ENCODE peak calls at places on chromosome 5, in ten cellular contexts. One of them, this sample, is unnamed.
A peak's percentile ranks its signal among the peaks of the same experiment; 100 is the strongest.

GRCh38 chr5:91443028-91443427 is 59.9 kb upstream of the ARRDC3 start:
- DNase-seq in astrocyte of the spinal cord: peak; percentile 73
- DNase-seq in tibial nerve: no peak
- DNase-seq in astrocyte: peak; percentile 90
- DNase-seq in heart right ventricle: no peak
- DNase-seq in lower leg skin: no peak
- DNase-seq in cardiac muscle cell: no peak
- DNase-seq in cardiac fibroblast: peak; percentile 62
- DNase-seq in foreskin fibroblast: peak; percentile 89
- DNase-seq in GM23338: no peak
- DNase-seq in this sample: no peak

GRCh38 chr5:118791986-118792734 is 196.2 kb downstream of the DTWD2 start:
- DNase-seq in astrocyte: peak; percentile 64
- DNase-seq in GM23338: peak; percentile 86
- DNase-seq in foreskin fibroblast: peak; percentile 76
- DNase-seq in cardiac fibroblast: peak; percentile 80
- DNase-seq in cardiac muscle cell: peak; percentile 76
- DNase-seq in heart right ventricle: no peak
- DNase-seq in tibial nerve: peak; percentile 62
- DNase-seq in lower leg skin: peak; percentile 30
- DNase-seq in astrocyte of the spinal cord: peak; percentile 84
- DNase-seq in this sample: peak; percentile 91

GRCh38 chr5:23025604-23026003 is 172.5 kb upstream of the CDH12 start:
- DNase-seq in tibial nerve: no peak
- DNase-seq in heart right ventricle: no peak
- DNase-seq in foreskin fibroblast: no peak
- DNase-seq in cardiac muscle cell: no peak
- DNase-seq in astrocyte of the spinal cord: no peak
- DNase-seq in GM23338: no peak
- DNase-seq in cardiac fibroblast: no peak
- DNase-seq in astrocyte: no peak
- DNase-seq in lower leg skin: no peak
- DNase-seq in this sample: no peak

GRCh38 chr5:77546-77945 is 14.4 kb upstream of the PLEKHG4B start:
- DNase-seq in foreskin fibroblast: no peak
- DNase-seq in heart right ventricle: no peak
- DNase-seq in cardiac muscle cell: no peak
- DNase-seq in lower leg skin: no peak
- DNase-seq in GM23338: no peak
- DNase-seq in tibial nerve: no peak
- DNase-seq in cardiac fibroblast: no peak
- DNase-seq in astrocyte of the spinal cord: no peak
- DNase-seq in astrocyte: no peak
- DNase-seq in this sample: no peak

GRCh38 chr5:179240561-179240960 is 104.7 kb downstream of the ADAMTS2 start:
- DNase-seq in cardiac muscle cell: no peak
- DNase-seq in cardiac fibroblast: no peak
- DNase-seq in tibial nerve: no peak
- DNase-seq in GM23338: no peak
- DNase-seq in astrocyte: no peak
- DNase-seq in foreskin fibroblast: no peak
- DNase-seq in heart right ventricle: no peak
- DNase-seq in astrocyte of the spinal cord: no peak
- DNase-seq in lower leg skin: no peak
- DNase-seq in this sample: no peak

GRCh38 chr5:74798977-74799911 is 32.2 kb downstream of the NSA2 start:
- DNase-seq in astrocyte: peak; percentile 30
- DNase-seq in GM23338: no peak
- DNase-seq in cardiac fibroblast: no peak
- DNase-seq in cardiac muscle cell: no peak
- DNase-seq in foreskin fibroblast: peak; percentile 51
- DNase-seq in astrocyte of the spinal cord: peak; percentile 22
- DNase-seq in tibial nerve: no peak
- DNase-seq in heart right ventricle: no peak
- DNase-seq in lower leg skin: no peak
- DNase-seq in this sample: peak; percentile 5

GRCh38 chr5:36066001-36066539 is 612 bp downstream of the UGT3A2 start:
- DNase-seq in foreskin fibroblast: no peak
- DNase-seq in tibial nerve: no peak
- DNase-seq in astrocyte: no peak
- DNase-seq in lower leg skin: no peak
- DNase-seq in cardiac muscle cell: no peak
- DNase-seq in GM23338: no peak
- DNase-seq in cardiac fibroblast: no peak
- DNase-seq in heart right ventricle: no peak
- DNase-seq in astrocyte of the spinal cord: no peak
- DNase-seq in this sample: no peak

GRCh38 chr5:6820851-6821479 is 107.7 kb downstream of the TENT4A start:
- DNase-seq in astrocyte: no peak
- DNase-seq in astrocyte of the spinal cord: peak; percentile 6
- DNase-seq in lower leg skin: no peak
- DNase-seq in foreskin fibroblast: peak; percentile 17
- DNase-seq in cardiac fibroblast: peak; percentile 32
- DNase-seq in GM23338: peak; percentile 80
- DNase-seq in cardiac muscle cell: peak; percentile 50
- DNase-seq in heart right ventricle: no peak
- DNase-seq in tibial nerve: no peak
- DNase-seq in this sample: peak; percentile 20

GRCh38 chr5:84383816-84384603 is 670 bp downstream of the EDIL3 start:
- DNase-seq in astrocyte of the spinal cord: peak; percentile 65
- DNase-seq in cardiac muscle cell: peak; percentile 50
- DNase-seq in lower leg skin: no peak
- DNase-seq in tibial nerve: peak; percentile 5
- DNase-seq in heart right ventricle: peak; percentile 15
- DNase-seq in astrocyte: peak; percentile 60
- DNase-seq in GM23338: peak; percentile 94
- DNase-seq in foreskin fibroblast: peak; percentile 53
- DNase-seq in cardiac fibroblast: peak; percentile 72
- DNase-seq in this sample: peak; percentile 63

GRCh38 chr5:67085616-67086015 is 111.0 kb downstream of the CD180 start:
- DNase-seq in astrocyte of the spinal cord: no peak
- DNase-seq in heart right ventricle: no peak
- DNase-seq in cardiac muscle cell: no peak
- DNase-seq in foreskin fibroblast: no peak
- DNase-seq in lower leg skin: no peak
- DNase-seq in tibial nerve: no peak
- DNase-seq in GM23338: no peak
- DNase-seq in cardiac fibroblast: no peak
- DNase-seq in astrocyte: no peak
- DNase-seq in this sample: no peak

GRCh38 chr5:83337453-83338035 is 134.0 kb upstream of the VCAN start:
- DNase-seq in tibial nerve: no peak
- DNase-seq in astrocyte: peak; percentile 12
- DNase-seq in lower leg skin: no peak
- DNase-seq in heart right ventricle: no peak
- DNase-seq in cardiac fibroblast: peak; percentile 43
- DNase-seq in cardiac muscle cell: no peak
- DNase-seq in GM23338: no peak
- DNase-seq in foreskin fibroblast: no peak
- DNase-seq in astrocyte of the spinal cord: no peak
- DNase-seq in this sample: no peak

GRCh38 chr5:79107020-79107796 is 4.4 kb upstream of the BHMT start:
- DNase-seq in heart right ventricle: no peak
- DNase-seq in cardiac muscle cell: no peak
- DNase-seq in cardiac fibroblast: peak; percentile 9
- DNase-seq in astrocyte: peak; percentile 19
- DNase-seq in GM23338: no peak
- DNase-seq in foreskin fibroblast: peak; percentile 62
- DNase-seq in tibial nerve: no peak
- DNase-seq in astrocyte of the spinal cord: no peak
- DNase-seq in lower leg skin: no peak
- DNase-seq in this sample: peak; percentile 20

GRCh38 chr5:50836356-50836755 is 169.9 kb downstream of the PARP8 start:
- DNase-seq in tibial nerve: no peak
- DNase-seq in lower leg skin: no peak
- DNase-seq in foreskin fibroblast: no peak
- DNase-seq in cardiac muscle cell: no peak
- DNase-seq in cardiac fibroblast: no peak
- DNase-seq in astrocyte: no peak
- DNase-seq in heart right ventricle: no peak
- DNase-seq in GM23338: no peak
- DNase-seq in astrocyte of the spinal cord: no peak
- DNase-seq in this sample: no peak

GRCh38 chr5:9431151-9431495 is 114.8 kb downstream of the SEMA5A start:
- DNase-seq in cardiac muscle cell: no peak
- DNase-seq in lower leg skin: no peak
- DNase-seq in heart right ventricle: no peak
- DNase-seq in astrocyte of the spinal cord: no peak
- DNase-seq in foreskin fibroblast: no peak
- DNase-seq in GM23338: no peak
- DNase-seq in astrocyte: no peak
- DNase-seq in tibial nerve: no peak
- DNase-seq in cardiac fibroblast: no peak
- DNase-seq in this sample: no peak

GRCh38 chr5:9431496-9432258 is 114.2 kb downstream of the SEMA5A start:
- DNase-seq in lower leg skin: no peak
- DNase-seq in foreskin fibroblast: peak; percentile 59
- DNase-seq in tibial nerve: no peak
- DNase-seq in cardiac muscle cell: peak; percentile 30
- DNase-seq in GM23338: peak; percentile 34
- DNase-seq in astrocyte: peak; percentile 30
- DNase-seq in astrocyte of the spinal cord: no peak
- DNase-seq in heart right ventricle: no peak
- DNase-seq in cardiac fibroblast: peak; percentile 21
- DNase-seq in this sample: peak; percentile 24

GRCh38 chr5:9429691-9430215 is 116.1 kb downstream of the SEMA5A start:
- DNase-seq in lower leg skin: no peak
- DNase-seq in astrocyte of the spinal cord: no peak
- DNase-seq in heart right ventricle: no peak
- DNase-seq in GM23338: no peak
- DNase-seq in cardiac fibroblast: no peak
- DNase-seq in tibial nerve: no peak
- DNase-seq in foreskin fibroblast: no peak
- DNase-seq in cardiac muscle cell: no peak
- DNase-seq in astrocyte: no peak
- DNase-seq in this sample: no peak

GRCh38 chr5:9428272-9428671 is 117.6 kb downstream of the SEMA5A start:
- DNase-seq in astrocyte: no peak
- DNase-seq in lower leg skin: no peak
- DNase-seq in heart right ventricle: no peak
- DNase-seq in cardiac muscle cell: no peak
- DNase-seq in tibial nerve: no peak
- DNase-seq in GM23338: no peak
- DNase-seq in astrocyte of the spinal cord: no peak
- DNase-seq in foreskin fibroblast: no peak
- DNase-seq in cardiac fibroblast: no peak
- DNase-seq in this sample: no peak

GRCh38 chr5:9430306-9430705 is 115.6 kb downstream of the SEMA5A start:
- DNase-seq in cardiac muscle cell: no peak
- DNase-seq in astrocyte of the spinal cord: no peak
- DNase-seq in heart right ventricle: no peak
- DNase-seq in GM23338: no peak
- DNase-seq in tibial nerve: no peak
- DNase-seq in foreskin fibroblast: peak; percentile 69
- DNase-seq in lower leg skin: no peak
- DNase-seq in astrocyte: no peak
- DNase-seq in cardiac fibroblast: no peak
- DNase-seq in this sample: no peak
- TF ChIP-seq CTCF in cardiac muscle cell: no peak
- TF ChIP-seq CTCF in astrocyte of the spinal cord: no peak
- TF ChIP-seq CTCF in heart right ventricle: no peak
- TF ChIP-seq CTCF in GM23338: no peak
- TF ChIP-seq CTCF in tibial nerve: no peak
- TF ChIP-seq CTCF in foreskin fibroblast: no peak
- TF ChIP-seq CTCF in lower leg skin: no peak
- TF ChIP-seq CTCF in astrocyte: no peak
- TF ChIP-seq CTCF in cardiac fibroblast: no peak
- TF ChIP-seq CTCF in this sample: no peak

GRCh38 chr5:154709368-154710305 is 45.5 kb upstream of the LARP1 start:
- DNase-seq in lower leg skin: no peak
- DNase-seq in astrocyte of the spinal cord: no peak
- DNase-seq in tibial nerve: no peak
- DNase-seq in cardiac fibroblast: no peak
- DNase-seq in cardiac muscle cell: no peak
- DNase-seq in foreskin fibroblast: peak; percentile 42
- DNase-seq in astrocyte: no peak
- DNase-seq in GM23338: no peak
- DNase-seq in heart right ventricle: no peak
- DNase-seq in this sample: no peak

GRCh38 chr5:154714271-154714986 is 40.7 kb upstream of the LARP1 start:
- DNase-seq in heart right ventricle: no peak
- DNase-seq in lower leg skin: no peak
- DNase-seq in cardiac muscle cell: no peak
- DNase-seq in cardiac fibroblast: peak; percentile 64
- DNase-seq in tibial nerve: no peak
- DNase-seq in astrocyte: peak; percentile 37
- DNase-seq in GM23338: peak; percentile 28
- DNase-seq in astrocyte of the spinal cord: peak; percentile 43
- DNase-seq in foreskin fibroblast: peak; percentile 36
- DNase-seq in this sample: peak; percentile 67

GRCh38 chr5:154708845-154709244 is 46.3 kb upstream of the LARP1 start:
- DNase-seq in cardiac muscle cell: no peak
- DNase-seq in astrocyte of the spinal cord: no peak
- DNase-seq in astrocyte: no peak
- DNase-seq in lower leg skin: no peak
- DNase-seq in tibial nerve: no peak
- DNase-seq in heart right ventricle: no peak
- DNase-seq in foreskin fibroblast: peak; percentile 75
- DNase-seq in cardiac fibroblast: peak; percentile 28
- DNase-seq in GM23338: no peak
- DNase-seq in this sample: no peak

GRCh38 chr5:154712518-154713437 is 42.4 kb upstream of the LARP1 start:
- DNase-seq in heart right ventricle: no peak
- DNase-seq in astrocyte of the spinal cord: no peak
- DNase-seq in cardiac muscle cell: no peak
- DNase-seq in cardiac fibroblast: peak; percentile 13
- DNase-seq in astrocyte: no peak
- DNase-seq in tibial nerve: no peak
- DNase-seq in foreskin fibroblast: peak; percentile 32
- DNase-seq in lower leg skin: no peak
- DNase-seq in GM23338: peak; percentile 98
- DNase-seq in this sample: no peak

GRCh38 chr5:154713615-154714125 is 41.5 kb upstream of the LARP1 start:
- DNase-seq in cardiac muscle cell: no peak
- DNase-seq in foreskin fibroblast: peak; percentile 25
- DNase-seq in astrocyte: no peak
- DNase-seq in GM23338: peak; percentile 11
- DNase-seq in heart right ventricle: no peak
- DNase-seq in cardiac fibroblast: no peak
- DNase-seq in lower leg skin: no peak
- DNase-seq in astrocyte of the spinal cord: no peak
- DNase-seq in tibial nerve: no peak
- DNase-seq in this sample: peak; percentile 39
- H3K4me3 ChIP-seq in cardiac muscle cell: no peak overlapping the region
- H3K4me3 ChIP-seq in foreskin fibroblast: no peak overlapping the region
- H3K4me3 ChIP-seq in astrocyte: no peak overlapping the region
- H3K4me3 ChIP-seq in GM23338: peak overlapping the region; percentile 53
- H3K4me3 ChIP-seq in heart right ventricle: no peak overlapping the region
- H3K4me3 ChIP-seq in cardiac fibroblast: no peak overlapping the region
- H3K4me3 ChIP-seq in lower leg skin: no peak overlapping the region
- H3K4me3 ChIP-seq in astrocyte of the spinal cord: no peak overlapping the region
- H3K4me3 ChIP-seq in tibial nerve: no peak overlapping the region
- H3K4me3 ChIP-seq in this sample: no peak overlapping the region

GRCh38 chr5:5063533-5063953 is 76.6 kb upstream of the ADAMTS16 start:
- DNase-seq in GM23338: peak; percentile 31
- DNase-seq in cardiac muscle cell: no peak
- DNase-seq in lower leg skin: no peak
- DNase-seq in astrocyte of the spinal cord: no peak
- DNase-seq in tibial nerve: no peak
- DNase-seq in astrocyte: no peak
- DNase-seq in foreskin fibroblast: no peak
- DNase-seq in cardiac fibroblast: no peak
- DNase-seq in heart right ventricle: no peak
- DNase-seq in this sample: no peak
- TF ChIP-seq CTCF in GM23338: peak; percentile 47
- TF ChIP-seq CTCF in cardiac muscle cell: no peak
- TF ChIP-seq CTCF in lower leg skin: no peak
- TF ChIP-seq CTCF in astrocyte of the spinal cord: no peak
- TF ChIP-seq CTCF in tibial nerve: no peak
- TF ChIP-seq CTCF in astrocyte: no peak
- TF ChIP-seq CTCF in foreskin fibroblast: no peak
- TF ChIP-seq CTCF in cardiac fibroblast: no peak
- TF ChIP-seq CTCF in heart right ventricle: no peak
- TF ChIP-seq CTCF in this sample: no peak

GRCh38 chr5:42808888-42809611 is 2.6 kb downstream of the SELENOP start:
- DNase-seq in cardiac muscle cell: no peak
- DNase-seq in lower leg skin: no peak
- DNase-seq in heart right ventricle: no peak
- DNase-seq in tibial nerve: no peak
- DNase-seq in astrocyte of the spinal cord: no peak
- DNase-seq in astrocyte: no peak
- DNase-seq in foreskin fibroblast: no peak
- DNase-seq in GM23338: no peak
- DNase-seq in cardiac fibroblast: no peak
- DNase-seq in this sample: no peak
- H3K4me3 ChIP-seq in cardiac muscle cell: peak overlapping the region; percentile 6
- H3K4me3 ChIP-seq in lower leg skin: peak overlapping the region; percentile 1
- H3K4me3 ChIP-seq in heart right ventricle: peak overlapping the region; percentile 58
- H3K4me3 ChIP-seq in tibial nerve: no peak overlapping the region
- H3K4me3 ChIP-seq in astrocyte of the spinal cord: no peak overlapping the region
- H3K4me3 ChIP-seq in astrocyte: no peak overlapping the region
- H3K4me3 ChIP-seq in foreskin fibroblast: no peak overlapping the region
- H3K4me3 ChIP-seq in GM23338: no peak overlapping the region
- H3K4me3 ChIP-seq in cardiac fibroblast: no peak overlapping the region
- H3K4me3 ChIP-seq in this sample: no peak overlapping the region